ENCODE peak calls at places on chromosomes 5 and 9, in five cellular contexts. Y is body of pancreas, L is bronchial epithelial cell, U is prostate gland, M is brain microvascular endothelial cell. F is an unnamed sample.

GRCh38 chr5:72235725-72236124 is 84.3 kb downstream of the MRPS27 start:
- DNase-seq in Y (no peak), L (no peak), U (no peak), M (no peak), F (no peak)

GRCh38 chr5:102596113-102596512 is 97.3 kb upstream of the SLCO6A1 start:
- DNase-seq in Y (no peak), L (no peak), U (no peak), M (no peak), F (no peak)

GRCh38 chr5:77846422-77847128 is 70.4 kb upstream of the TBCA start:
- DNase-seq in Y (no peak), L (no peak), U (no peak), M (no peak), F (no peak)

GRCh38 chr9:81690251-81690851 is 1.0 kb upstream of the TLE1 start:
- DNase-seq in Y (peak), L (peak), U (peak), M (no peak), F (peak)

GRCh38 chr9:87710448-87710847 is 15.5 kb upstream of the CTSL start:
- DNase-seq in Y (no peak), L (no peak), U (no peak), M (no peak), F (no peak)

GRCh38 chr9:78213696-78214095 is 22.2 kb upstream of the CEP78 start:
- DNase-seq in Y (no peak), L (peak), U (no peak), M (peak), F (peak)

GRCh38 chr5:136213919-136214493 is 21.0 kb upstream of the SMIM32 start:
- DNase-seq in Y (no peak), L (no peak), U (no peak), M (no peak), F (no peak)

GRCh38 chr5:65927497-65928340 is 1.3 kb downstream of the ERBIN start:
- DNase-seq in Y (no peak), L (peak), U (peak), M (peak), F (peak)

GRCh38 chr5:118653155-118653554 is 335.2 kb downstream of the DTWD2 start:
- DNase-seq in Y (no peak), L (no peak), U (no peak), M (no peak), F (no peak)

GRCh38 chr5:179268966-179269693 is 76.1 kb downstream of the ADAMTS2 start:
- DNase-seq in Y (peak), L (no peak), U (no peak), M (no peak), F (no peak)

GRCh38 chr5:175195698-175196656 is 248.0 kb downstream of the DRD1 start:
- DNase-seq in Y (no peak), L (no peak), U (no peak), M (no peak), F (no peak)

GRCh38 chr5:156476704-156477103 is 149.7 kb downstream of the SGCD start:
- DNase-seq in Y (no peak), L (no peak), U (no peak), M (no peak), F (no peak)

GRCh38 chr9:103301051-103301450 is 305.9 kb downstream of the CYLC2 start:
- DNase-seq in Y (no peak), L (no peak), U (no peak), M (no peak), F (no peak)

GRCh38 chr9:88925471-88925870 is 65.8 kb upstream of the S1PR3 start:
- DNase-seq in Y (no peak), L (no peak), U (no peak), M (no peak), F (no peak)

GRCh38 chr5:127031147-127031862 is 947 bp upstream of the MARCHF3 start:
- DNase-seq in Y (no peak), L (no peak), U (no peak), M (no peak), F (no peak)

GRCh38 chr5:58582411-58583393 is at the start of gene RAB3C:
- DNase-seq in Y (peak), L (peak), U (peak), M (peak), F (peak)

GRCh38 chr5:37490931-37491330 is 111.8 kb downstream of the WDR70 start:
- DNase-seq in Y (no peak), L (peak), U (no peak), M (no peak), F (peak)

GRCh38 chr5:156400542-156400941 is 73.6 kb downstream of the SGCD start:
- DNase-seq in Y (no peak), L (no peak), U (no peak), M (no peak), F (no peak)

GRCh38 chr9:739362-739761 is 102.1 kb upstream of the DMRT1 start:
- DNase-seq in Y (no peak), L (no peak), U (no peak), M (no peak), F (no peak)

GRCh38 chr5:68251804-68252648 is 36.5 kb downstream of the PIK3R1 start:
- DNase-seq in Y (no peak), L (peak), U (peak), M (no peak), F (peak)
- H3K4me3 ChIP-seq in Y (no peak), L (no peak), U (no peak), M (no peak), F (no peak)

GRCh38 chr9:31669311-31669710 is 715.1 kb upstream of the ACO1 start:
- DNase-seq in Y (no peak), L (no peak), U (no peak), M (no peak), F (no peak)
- TF ChIP-seq CTCF in Y (no peak), L (no peak), U (no peak), M (no peak), F (no peak)

GRCh38 chr9:134268308-134268724 is 57.9 kb upstream of the RXRA start:
- DNase-seq in Y (no peak), L (no peak), U (no peak), M (no peak), F (no peak)
- H3K4me3 ChIP-seq in Y (no peak), L (no peak), U (no peak), M (no peak), F (no peak)

DNA sequence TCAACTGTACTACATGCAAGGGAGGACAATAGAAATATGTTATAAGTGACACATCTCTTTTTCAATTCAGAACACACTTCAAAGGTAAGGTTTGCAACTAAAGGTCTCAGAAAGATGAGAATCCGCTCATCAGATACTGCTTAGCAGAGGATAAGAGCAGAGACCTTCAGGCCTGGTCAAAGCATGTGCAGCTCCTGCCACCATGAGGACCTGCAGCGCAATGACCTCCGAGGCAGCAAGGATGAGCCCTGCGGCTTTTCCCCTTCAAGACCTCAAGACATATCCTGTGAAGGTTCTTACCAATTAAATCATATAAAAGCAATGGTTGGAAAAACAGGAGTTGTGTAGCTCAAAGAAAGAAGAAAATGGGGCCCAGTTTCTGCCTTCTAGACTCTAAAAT is 135.8 kb downstream of the TRIM36 start:
- DNase-seq in Y (no peak), L (no peak), U (no peak), M (no peak), F (peak)
- TF ChIP-seq CTCF in Y (no peak), L (no peak), U (no peak), M (no peak), F (no peak)

GRCh38 chr5:15261279-15261668 is 238.7 kb upstream of the FBXL7 start:
- DNase-seq in Y (no peak), L (no peak), U (no peak), M (no peak), F (no peak)
- H3K4me3 ChIP-seq in Y (no peak), L (no peak), U (no peak), M (no peak), F (no peak)

GRCh38 chr5:39005566-39006232 is 68.5 kb downstream of the RICTOR start:
- DNase-seq in Y (no peak), L (peak), U (no peak), M (peak), F (peak)
- TF ChIP-seq CTCF in Y (peak), L (peak), U (no peak), M (peak), F (peak)

F was measured in epithelial cell of esophagus.